ENCODE peak calls at places on chromosomes 2 and 18, in seven cellular contexts. V is cardiac muscle cell, D is AG09309, Y is coronary artery, W is psoas muscle, P is Peyer's patch, I is DND-41. K is an unnamed sample.

GRCh38 chr2:75604479-75604878 is 42.1 kb upstream of the MRPL19 start:
- DNase-seq in V (no peak), D (no peak), Y (no peak), W (no peak), P (no peak), I (no peak), K (no peak)

GRCh38 chr18:35430721-35431441 is 53.7 kb upstream of the ZNF396 start:
- DNase-seq in V (peak), D (no peak), Y (no peak), W (no peak), P (no peak), I (no peak), K (no peak)

GRCh38 chr2:166157578-166157977 is 29.8 kb upstream of the SCN1A start:
- DNase-seq in V (no peak), D (no peak), Y (no peak), W (no peak), P (no peak), I (no peak), K (no peak)

GRCh38 chr2:96092580-96092877 is 23.8 kb downstream of the ADRA2B start:
- DNase-seq in V (no peak), D (no peak), Y (no peak), W (no peak), P (peak), I (no peak), K (no peak)

GRCh38 chr2:200306969-200307811 is 697 bp downstream of the SPATS2L start:
- DNase-seq in V (peak), D (no peak), Y (peak), W (peak), P (peak), I (no peak), K (peak)

GRCh38 chr2:238339814-238340213 is 19.5 kb downstream of the TRAF3IP1 start:
- DNase-seq in V (no peak), D (no peak), Y (no peak), W (no peak), P (no peak), I (no peak), K (no peak)

GRCh38 chr2:85786865-85787264 is 33.1 kb downstream of the ATOH8 start:
- DNase-seq in V (no peak), D (no peak), Y (no peak), W (no peak), P (peak), I (no peak), K (no peak)

GRCh38 chr2:240142859-240143258 is 2.4 kb upstream of the OTOS start:
- DNase-seq in V (no peak), D (no peak), Y (no peak), W (peak), P (no peak), I (no peak), K (no peak)

GRCh38 chr18:9719421-9719981 is 11.4 kb downstream of the RAB31 start:
- DNase-seq in V (peak), D (no peak), Y (peak), W (no peak), P (no peak), I (no peak), K (no peak)

GRCh38 chr2:179226961-179227259 is 37.7 kb downstream of the SESTD1 start:
- DNase-seq in V (no peak), D (no peak), Y (no peak), W (no peak), P (no peak), I (no peak), K (no peak)

GRCh38 chr2:112758701-112759100 is 5.7 kb downstream of the CKAP2L start:
- DNase-seq in V (no peak), D (no peak), Y (no peak), W (no peak), P (no peak), I (no peak), K (no peak)

GRCh38 chr2:225737556-225737955 is 338.0 kb downstream of the NYAP2 start:
- DNase-seq in V (peak), D (no peak), Y (no peak), W (no peak), P (no peak), I (no peak), K (no peak)

GRCh38 chr2:66684289-66684688 is 249.4 kb downstream of the MEIS1 start:
- DNase-seq in V (no peak), D (no peak), Y (no peak), W (no peak), P (no peak), I (no peak), K (no peak)

GRCh38 chr2:239882335-239882734 is 142.8 kb downstream of the NDUFA10 start:
- DNase-seq in V (peak), D (no peak), Y (peak), W (no peak), P (no peak), I (peak), K (peak)

GRCh38 chr2:44110444-44110843 is 58.2 kb upstream of the PPM1B start:
- DNase-seq in V (no peak), D (no peak), Y (no peak), W (no peak), P (no peak), I (no peak), K (no peak)

GRCh38 chr2:212361174-212361756 is 177.3 kb downstream of the ERBB4 start:
- DNase-seq in V (no peak), D (no peak), Y (no peak), W (no peak), P (no peak), I (no peak), K (no peak)

GRCh38 chr2:219437690-219438089 is 3.0 kb downstream of the SPEG start:
- DNase-seq in V (no peak), D (no peak), Y (no peak), W (peak), P (no peak), I (no peak), K (no peak)

GRCh38 chr2:174342600-174343342 is 8.0 kb downstream of the SP9 start:
- DNase-seq in V (no peak), D (no peak), Y (no peak), W (no peak), P (no peak), I (no peak), K (no peak)

GRCh38 chr2:85971369-85971768 is 82.6 kb upstream of the ST3GAL5 start:
- DNase-seq in V (peak), D (peak), Y (no peak), W (no peak), P (no peak), I (no peak), K (no peak)

GRCh38 chr2:195721042-195721441 is 64.0 kb downstream of the SLC39A10 start:
- DNase-seq in V (no peak), D (no peak), Y (no peak), W (no peak), P (no peak), I (no peak), K (no peak)

GRCh38 chr2:19911799-19912509 is 10.2 kb upstream of the TTC32 start:
- DNase-seq in V (peak), D (peak), Y (no peak), W (no peak), P (no peak), I (no peak), K (no peak)

GRCh38 chr2:97748397-97748796 is 35.0 kb downstream of the ZAP70 start:
- DNase-seq in V (peak), D (no peak), Y (no peak), W (no peak), P (no peak), I (peak), K (no peak)
- TF ChIP-seq CTCF in V (peak), D (peak), Y (no peak), W (peak), P (peak), I (peak), K (no peak)

DNA sequence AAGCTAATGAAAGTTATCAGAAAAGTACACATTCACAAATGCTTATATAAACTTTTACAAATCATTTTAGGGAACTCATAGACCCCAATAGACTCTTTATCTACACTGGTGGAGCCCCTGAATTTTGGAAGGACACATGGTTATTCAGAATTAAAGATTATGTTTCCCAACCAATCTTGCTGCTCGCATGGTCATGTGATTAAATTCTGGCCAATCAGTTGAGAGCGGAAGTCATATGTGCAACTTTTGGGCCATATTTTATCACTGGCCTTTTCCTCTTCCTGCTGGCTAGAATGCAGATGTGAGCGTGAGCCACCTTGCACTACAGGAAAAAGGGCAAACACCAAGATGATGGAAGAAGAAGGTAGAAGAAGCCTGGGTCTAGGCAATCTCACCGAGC is 19.8 kb downstream of the THOC1 start:
- DNase-seq in V (no peak), D (no peak), Y (no peak), W (no peak), P (no peak), I (no peak), K (no peak)
- TF ChIP-seq CTCF in V (no peak), D (no peak), Y (no peak), W (no peak), P (no peak), I (no peak), K (no peak)

GRCh38 chr2:207463433-207463832 is 66.3 kb upstream of the CREB1 start:
- DNase-seq in V (peak), D (no peak), Y (no peak), W (no peak), P (no peak), I (peak), K (no peak)
- TF ChIP-seq CTCF in V (no peak), D (no peak), Y (no peak), W (no peak), P (no peak), I (no peak), K (no peak)

DNA sequence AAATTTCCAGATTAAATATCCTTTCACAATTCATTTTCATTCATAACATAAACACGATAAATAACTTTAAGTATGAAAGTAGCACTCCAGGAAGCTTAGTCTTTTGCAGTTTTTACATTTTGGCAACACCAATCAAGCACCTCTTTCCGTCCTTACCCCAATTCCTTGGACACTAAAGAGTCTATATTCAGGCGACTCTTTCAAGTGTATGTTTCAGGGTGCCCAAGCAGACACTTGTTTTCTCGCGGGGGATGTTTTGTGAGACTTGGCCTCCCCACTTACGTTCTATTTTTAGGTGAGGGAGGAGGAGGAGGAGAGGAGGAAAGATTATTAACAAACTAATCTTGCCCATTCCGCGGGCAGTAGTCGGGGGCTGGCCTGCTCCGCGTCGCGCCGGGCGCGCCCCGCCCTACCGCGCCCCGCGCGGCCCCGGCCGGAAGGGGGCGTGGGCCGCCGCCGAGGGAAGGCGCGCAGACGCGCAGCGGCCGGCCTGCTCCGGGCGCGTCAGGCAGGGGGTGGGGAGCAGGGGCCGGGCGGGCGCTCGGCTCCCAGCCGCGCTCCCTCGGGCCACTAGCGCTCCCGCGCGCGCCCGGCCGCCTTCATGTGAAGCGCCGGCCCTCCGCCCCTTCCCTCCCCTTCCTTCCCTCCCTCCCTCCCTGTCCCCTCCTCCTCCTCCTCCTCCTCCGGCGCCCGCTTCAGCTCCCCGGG is at the start of gene ITPRID2:
- DNase-seq in V (peak), D (peak), Y (no peak), W (peak), P (peak), I (peak), K (peak)
- TF ChIP-seq CTCF in V (no peak), D (no peak), Y (no peak), W (peak), P (no peak), I (peak), K (peak)

GRCh38 chr2:124485659-124486058 is 460.6 kb downstream of the CNTNAP5 start:
- DNase-seq in V (no peak), D (no peak), Y (no peak), W (no peak), P (no peak), I (no peak), K (no peak)
- TF ChIP-seq CTCF in V (peak), D (no peak), Y (no peak), W (no peak), P (no peak), I (peak), K (no peak)

GRCh38 chr2:170288859-170289258 is 110.9 kb downstream of the MYO3B start:
- DNase-seq in V (no peak), D (no peak), Y (no peak), W (no peak), P (no peak), I (no peak), K (no peak)

GRCh38 chr2:170291474-170291873 is 113.5 kb downstream of the MYO3B start:
- DNase-seq in V (no peak), D (no peak), Y (no peak), W (no peak), P (no peak), I (no peak), K (no peak)

GRCh38 chr2:170298115-170298514 is 120.2 kb downstream of the MYO3B start:
- DNase-seq in V (peak), D (no peak), Y (no peak), W (no peak), P (no peak), I (no peak), K (no peak)

DNA sequence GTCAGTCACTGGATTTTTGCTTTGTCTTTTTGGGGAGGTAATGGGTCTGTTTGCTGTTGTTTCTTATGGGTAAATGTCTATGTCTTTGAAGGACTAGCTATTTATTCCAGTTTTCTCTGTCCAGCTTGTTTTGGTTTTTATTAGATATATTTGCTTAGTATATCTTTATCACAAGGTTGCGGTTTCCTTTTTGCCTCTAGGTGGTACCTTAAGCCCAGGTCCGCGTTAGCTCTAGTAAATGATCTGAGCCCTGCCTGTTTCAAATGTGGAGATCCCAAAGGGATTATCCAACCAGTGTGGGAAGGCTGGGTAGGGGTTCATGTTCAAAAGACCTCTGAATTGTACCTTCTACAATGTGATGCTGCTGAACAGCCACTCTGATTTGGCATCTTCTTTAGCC is 114.5 kb downstream of the MYO3B start:
- DNase-seq in V (no peak), D (no peak), Y (no peak), W (no peak), P (no peak), I (no peak), K (no peak)
- TF ChIP-seq CTCF in V (no peak), D (no peak), Y (no peak), W (no peak), P (no peak), I (no peak), K (no peak)

GRCh38 chr2:204078003-204078698 is 141.6 kb downstream of the ICOS start:
- DNase-seq in V (no peak), D (no peak), Y (no peak), W (no peak), P (no peak), I (no peak), K (no peak)

GRCh38 chr2:204069804-204070203 is 133.2 kb downstream of the ICOS start:
- DNase-seq in V (no peak), D (no peak), Y (no peak), W (no peak), P (no peak), I (no peak), K (no peak)

GRCh38 chr2:204074434-204074833 is 137.9 kb downstream of the ICOS start:
- DNase-seq in V (no peak), D (peak), Y (no peak), W (no peak), P (no peak), I (no peak), K (no peak)

GRCh38 chr2:204072443-204073324 is 136.1 kb downstream of the ICOS start:
- DNase-seq in V (peak), D (no peak), Y (no peak), W (no peak), P (peak), I (peak), K (peak)
- TF ChIP-seq CTCF in V (peak), D (peak), Y (no peak), W (peak), P (no peak), I (peak), K (no peak)

GRCh38 chr2:230921806-230922595 is 3.0 kb downstream of the GPR55 start:
- DNase-seq in V (no peak), D (no peak), Y (no peak), W (no peak), P (peak), I (no peak), K (no peak)
- TF ChIP-seq CTCF in V (no peak), D (no peak), Y (no peak), W (no peak), P (no peak), I (no peak), K (no peak)

DNA sequence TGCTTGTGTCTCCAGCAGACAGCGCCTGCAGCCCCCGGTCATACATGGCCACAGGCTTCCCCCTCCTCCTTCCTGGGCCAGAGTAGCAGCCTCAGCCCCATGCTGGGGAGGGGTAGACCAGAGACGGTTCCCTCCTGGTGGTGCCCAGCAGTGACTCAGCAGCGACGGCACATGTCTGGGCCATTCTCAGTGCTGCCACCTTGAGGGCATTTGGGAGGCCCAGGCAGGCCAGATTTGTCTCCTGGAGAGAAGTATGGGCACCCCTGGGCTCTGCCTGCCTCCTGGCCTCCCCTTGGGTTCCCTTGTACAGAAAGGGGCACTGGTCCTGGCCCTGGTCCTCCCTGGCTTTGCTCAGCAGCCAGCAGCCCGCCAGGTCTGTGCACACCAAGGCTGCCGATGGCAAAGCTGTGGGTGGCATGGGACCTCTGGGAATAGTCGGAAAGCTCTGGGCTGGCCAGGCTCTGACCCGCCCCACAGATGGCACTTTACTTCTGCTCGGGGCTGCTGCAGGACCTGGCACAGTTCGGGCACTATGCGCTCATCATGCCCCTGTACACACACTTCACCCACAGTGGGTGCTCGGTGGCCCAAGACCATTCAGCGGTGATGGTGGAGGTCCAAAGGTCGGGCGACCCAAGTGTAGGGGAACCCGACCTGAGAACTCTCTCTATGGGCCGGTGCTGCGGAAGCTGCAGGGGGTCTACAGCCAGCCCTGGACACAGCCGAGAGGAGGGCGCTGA is 11.4 kb upstream of the ALPI start:
- DNase-seq in V (peak), D (peak), Y (no peak), W (peak), P (peak), I (peak), K (no peak)
- TF ChIP-seq CTCF in V (peak), D (peak), Y (no peak), W (peak), P (no peak), I (peak), K (no peak)

K was measured in mesothelial cell of epicardium.